ENCODE peak calls at places on chromosomes 4 and X, in ten cellular contexts. E, P, D, Q, V, W, F, Y, A and S are unnamed samples.

GRCh38 chr4:107862658-107863057 is 37.9 kb downstream of the SGMS2 start:
- DNase-seq in D (no peak), V (no peak), F (no peak), E (no peak), A (peak), Y (peak), W (no peak), P (no peak), Q (no peak), S (peak)

GRCh38 chrX:78643106-78643505 is 16.0 kb downstream of the RTL3 start:
- DNase-seq in Y (no peak), Q (no peak), W (no peak), A (peak), P (no peak), F (no peak), E (no peak), D (no peak), V (no peak), S (no peak)

GRCh38 chr4:22389240-22389871 is 126.5 kb downstream of the ADGRA3 start:
- DNase-seq in Y (peak), W (peak), F (no peak), Q (peak), D (no peak), A (peak), E (no peak), P (no peak), V (peak), S (peak)

GRCh38 chr4:168480991-168481588 is 798 bp upstream of the DDX60L start:
- DNase-seq in A (peak), E (peak), D (no peak), F (peak), Q (peak), Y (no peak), P (peak), V (peak), W (no peak), S (peak)

GRCh38 chr4:163385466-163385865 is 41.8 kb downstream of the NPY5R start:
- DNase-seq in P (no peak), W (no peak), F (no peak), E (no peak), V (no peak), Y (no peak), Q (no peak), D (no peak), A (no peak), S (no peak)

GRCh38 chr4:912548-913279 is 19.4 kb downstream of the GAK start:
- DNase-seq in P (no peak), V (no peak), F (no peak), Y (peak), W (no peak), E (no peak), A (no peak), Q (no peak), D (no peak), S (no peak)

GRCh38 chr4:183364025-183364424 is 41.8 kb upstream of the CLDN24 start:
- DNase-seq in E (no peak), F (no peak), V (no peak), Y (no peak), D (no peak), W (no peak), P (no peak), Q (no peak), A (no peak), S (no peak)

GRCh38 chr4:41028392-41029076 is 185.8 kb downstream of the APBB2 start:
- DNase-seq in E (no peak), Q (no peak), P (peak), A (peak), V (no peak), W (no peak), Y (no peak), D (no peak), F (no peak), S (no peak)

GRCh38 chr4:33072340-33073089 is 2352.3 kb downstream of the PCDH7 start:
- DNase-seq in V (no peak), P (no peak), W (no peak), Q (no peak), F (no peak), D (no peak), E (no peak), A (no peak), Y (no peak), S (no peak)

GRCh38 chr4:17701882-17702281 is 79.5 kb downstream of the FAM184B start:
- DNase-seq in A (no peak), F (no peak), E (no peak), P (no peak), W (no peak), Q (no peak), D (no peak), V (no peak), Y (no peak), S (no peak)

GRCh38 chrX:153398275-153398960 is 2.7 kb downstream of the PNMA6E start:
- DNase-seq in D (no peak), Q (no peak), W (no peak), E (no peak), P (no peak), V (no peak), F (no peak), Y (no peak), A (no peak), S (no peak)

GRCh38 chr4:140308366-140309123 is 64.9 kb upstream of the SCOC start:
- DNase-seq in D (no peak), W (peak), E (no peak), P (no peak), F (peak), Y (peak), Q (no peak), A (peak), V (no peak), S (peak)

GRCh38 chr4:40173470-40173875 is 23.4 kb upstream of the RHOH start:
- DNase-seq in D (no peak), Q (peak), A (no peak), F (no peak), V (no peak), E (no peak), Y (no peak), W (no peak), P (no peak), S (no peak)

GRCh38 chrX:7993873-7994272 is 66.7 kb upstream of the PNPLA4 start:
- DNase-seq in F (no peak), Y (no peak), Q (no peak), V (no peak), W (no peak), A (peak), E (no peak), D (no peak), P (no peak), S (no peak)

GRCh38 chr4:94412019-94413017 is 39.4 kb upstream of the PDLIM5 start:
- DNase-seq in Q (no peak), D (no peak), A (peak), V (peak), W (no peak), F (no peak), P (no peak), E (no peak), Y (peak), S (peak)

GRCh38 chr4:184453402-184454160 is 20.8 kb downstream of the IRF2 start:
- DNase-seq in P (no peak), Q (peak), E (no peak), A (peak), W (no peak), V (peak), D (no peak), Y (peak), F (no peak), S (no peak)

GRCh38 chr4:78766650-78767049 is 9.5 kb upstream of the BMP2K start:
- DNase-seq in D (no peak), Q (no peak), P (no peak), E (no peak), Y (no peak), F (no peak), A (no peak), V (no peak), W (no peak), S (no peak)

GRCh38 chr4:99723555-99724450 is 66.2 kb upstream of the C4orf54 start:
- DNase-seq in V (no peak), P (no peak), Q (no peak), W (peak), F (no peak), A (peak), E (no peak), D (no peak), Y (peak), S (peak)

GRCh38 chr4:7389101-7389701 is 45.5 kb downstream of the PSAPL1 start:
- DNase-seq in Y (no peak), V (no peak), W (no peak), D (no peak), Q (no peak), E (no peak), F (no peak), A (no peak), P (no peak), S (no peak)

GRCh38 chr4:166675411-166675810 is 558.9 kb downstream of the SPOCK3 start:
- DNase-seq in V (no peak), W (no peak), D (no peak), F (no peak), A (peak), P (no peak), E (no peak), Y (peak), Q (no peak), S (no peak)